ENCODE peak calls at places on chromosomes 6 and 20, in eight cellular contexts. U, B, W, F, Q, P, I and A are unnamed samples. For H3K9me3, the result is how much of the 10 kb centered on the place peaks cover.

GRCh38 chr20:32580970-32581838 is 3.9 kb downstream of the NOL4L start:
- DNase-seq in B (no peak), I (no peak), U (no peak), W (no peak), Q (no peak), F (peak), P (no peak), A (no peak)

GRCh38 chr6:83891586-83891985 is 32.1 kb downstream of the CYB5R4 start:
- DNase-seq in W (no peak), I (no peak), P (no peak), F (no peak), U (no peak), Q (no peak), B (no peak), A (no peak)

GRCh38 chr6:41674231-41675000 is 36.1 kb downstream of the MDFI start:
- DNase-seq in Q (no peak), I (no peak), P (no peak), F (no peak), W (no peak), U (no peak), B (no peak), A (no peak)

GRCh38 chr6:108738684-108739406 is 109.4 kb upstream of the ARMC2 start:
- DNase-seq in I (no peak), F (no peak), W (no peak), U (no peak), P (no peak), B (no peak), Q (no peak), A (no peak)

GRCh38 chr6:73610444-73611275 is 43.1 kb downstream of the SLC17A5 start:
- DNase-seq in B (no peak), Q (peak), F (no peak), W (no peak), P (peak), U (no peak), I (no peak), A (no peak)

GRCh38 chr6:111552241-111552744 is 53.4 kb downstream of the TRAF3IP2 start:
- DNase-seq in W (peak), U (peak), F (no peak), P (peak), B (no peak), I (no peak), Q (no peak), A (no peak)

GRCh38 chr6:100376103-100376502 is 88.6 kb downstream of the SIM1 start:
- DNase-seq in P (no peak), B (no peak), F (no peak), U (no peak), W (no peak), Q (no peak), I (no peak), A (no peak)

GRCh38 chr6:108360919-108361311 is 66.1 kb downstream of the AFG1L start:
- DNase-seq in F (no peak), U (no peak), P (no peak), W (no peak), B (no peak), Q (no peak), I (no peak), A (no peak)

GRCh38 chr6:136628996-136629395 is 78.8 kb upstream of the MAP7 start:
- DNase-seq in P (peak), Q (no peak), B (no peak), U (no peak), W (no peak), I (no peak), F (no peak), A (no peak)

GRCh38 chr6:157020398-157021266 is 243.5 kb downstream of the ARID1B start:
- DNase-seq in U (no peak), P (peak), B (no peak), F (no peak), W (peak), I (no peak), Q (peak), A (no peak)

GRCh38 chr6:168916576-168917207 is 337.0 kb downstream of the THBS2 start:
- DNase-seq in U (peak), B (no peak), P (no peak), I (no peak), F (no peak), W (no peak), Q (no peak), A (no peak)

DNA sequence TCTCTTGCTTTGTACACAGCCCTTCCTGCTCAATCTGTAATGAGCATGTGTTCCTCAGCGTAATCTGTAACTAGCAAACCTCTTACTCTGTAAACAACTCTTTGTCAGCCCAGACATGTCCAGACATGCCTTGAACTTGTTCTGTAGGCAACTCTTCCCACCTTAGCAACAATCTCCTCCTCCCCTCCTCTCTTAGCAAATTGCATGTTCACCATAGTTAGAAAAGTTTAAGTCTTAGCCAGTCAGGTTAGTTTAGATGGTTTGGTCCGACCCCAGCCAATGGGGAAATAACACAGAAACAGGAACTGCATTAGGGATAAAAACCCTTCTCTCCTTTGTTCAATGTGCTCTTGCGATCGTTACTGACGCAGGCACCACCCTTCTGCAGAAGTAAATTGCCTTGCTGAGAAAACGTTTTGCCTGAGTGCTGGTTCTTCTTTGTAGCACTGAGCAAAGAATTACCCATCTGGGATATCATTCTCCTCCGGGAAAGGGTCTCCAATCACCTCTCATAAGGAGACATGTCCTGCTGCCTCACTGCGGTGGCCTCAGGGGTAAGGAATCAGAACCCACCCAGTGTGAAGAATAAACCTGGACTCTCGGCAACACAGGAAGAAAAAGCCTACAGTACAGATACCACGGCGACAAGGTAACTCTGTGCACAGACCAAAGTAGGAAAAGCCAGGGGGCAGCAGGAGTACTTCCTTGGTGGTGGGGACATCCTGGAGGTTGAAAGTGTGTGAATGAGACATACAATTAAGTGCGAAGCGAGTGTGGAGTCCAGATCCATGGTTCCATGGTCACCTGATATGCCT is 26.2 kb downstream of the PLN start:
- DNase-seq in B (no peak), Q (no peak), F (no peak), P (peak), U (no peak), W (no peak), I (no peak), A (no peak)
- H3K9me3 ChIP-seq in B (under half), Q (under half), F (under half), P (under half), U (under half), W (under half), I (under half), A (under half)

GRCh38 chr6:134317471-134318131 is at the start of gene SGK1:
- DNase-seq in F (no peak), I (no peak), P (peak), U (peak), B (no peak), W (peak), Q (no peak), A (no peak)
- TF ChIP-seq POLR2A in F (no peak), I (no peak), P (no peak), U (no peak), B (no peak), W (no peak), Q (no peak), A (no peak)

DNA sequence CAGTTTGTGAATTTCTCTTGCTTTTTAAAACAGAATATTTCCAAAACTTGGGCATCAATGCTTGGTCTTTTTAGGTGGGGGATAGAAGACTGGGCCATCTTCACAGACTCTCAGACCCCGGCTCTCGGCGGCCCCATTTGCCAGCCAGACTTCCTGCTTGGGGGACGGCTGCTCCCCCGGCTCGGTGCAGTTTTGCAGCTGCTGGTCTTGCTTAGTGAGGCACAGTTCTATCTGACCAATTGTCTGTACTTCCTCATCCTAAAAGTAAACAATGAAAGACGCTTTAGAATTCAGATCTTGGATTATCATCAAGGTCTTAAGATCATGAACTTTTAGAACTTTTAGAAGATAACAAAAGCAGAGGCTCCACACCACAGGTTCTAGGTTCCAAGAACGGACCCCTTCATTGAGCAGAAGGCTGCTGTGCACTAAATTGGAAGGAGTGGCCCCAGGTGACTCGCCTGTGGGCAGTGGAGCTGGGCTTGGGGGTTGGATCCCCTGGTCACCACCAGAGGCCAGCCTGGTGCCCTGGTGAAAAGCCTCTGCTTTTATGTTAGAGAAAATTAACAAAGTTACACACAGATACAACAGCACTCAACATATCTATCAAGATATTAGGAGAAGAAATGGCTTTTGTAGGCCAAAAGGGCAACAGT is 26.7 kb downstream of the RNASET2 start:
- DNase-seq in F (no peak), W (no peak), I (peak), U (no peak), Q (no peak), B (no peak), P (no peak), A (peak)
- TF ChIP-seq CTCF in F (no peak), W (no peak), I (no peak), U (no peak), Q (no peak), B (no peak), P (no peak), A (no peak)

GRCh38 chr20:59668926-59669325 is 64.6 kb downstream of the PHACTR3 start:
- DNase-seq in U (no peak), P (no peak), Q (no peak), F (no peak), W (no peak), B (no peak), I (no peak), A (peak)
- H3K9me3 ChIP-seq in U (under half), P (half or more), Q (under half), F (under half), W (under half), B (under half), I (under half), A (under half)

GRCh38 chr6:21933351-21933750 is 339.8 kb downstream of the SOX4 start:
- DNase-seq in F (no peak), Q (no peak), U (no peak), I (no peak), P (no peak), W (no peak), B (no peak), A (no peak)

GRCh38 chr6:21935142-21935541 is 341.6 kb downstream of the SOX4 start:
- DNase-seq in B (no peak), U (no peak), W (no peak), Q (no peak), F (no peak), P (no peak), I (no peak), A (no peak)

GRCh38 chr6:21931641-21932335 is 338.2 kb downstream of the SOX4 start:
- DNase-seq in W (no peak), I (no peak), U (no peak), F (no peak), B (no peak), Q (no peak), P (peak), A (no peak)

GRCh38 chr6:21937466-21937865 is 343.9 kb downstream of the SOX4 start:
- DNase-seq in P (no peak), I (no peak), Q (no peak), W (no peak), F (no peak), B (no peak), U (no peak), A (no peak)

DNA sequence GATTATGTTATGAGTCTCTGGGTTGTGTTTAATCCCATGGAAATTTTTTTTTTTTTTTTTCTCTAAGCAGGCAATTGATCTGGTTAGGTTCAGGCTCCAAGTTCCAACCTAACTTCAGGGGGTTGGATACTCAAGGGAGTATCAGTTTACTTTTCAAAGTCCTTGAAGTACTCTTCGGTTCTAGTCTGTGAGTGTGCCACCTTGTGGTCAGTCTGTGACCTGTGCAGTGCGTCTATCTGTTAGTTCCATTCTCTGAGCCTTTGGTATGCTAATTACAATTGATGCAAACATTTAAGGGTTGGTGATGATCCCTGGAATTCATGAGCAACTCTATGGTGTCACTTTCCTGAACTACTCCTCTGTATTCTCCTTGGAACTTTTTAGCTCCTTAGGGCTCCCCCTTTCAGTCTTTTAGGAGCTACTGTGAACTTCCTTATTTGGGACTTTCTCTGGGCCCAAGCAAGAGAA is 342.0 kb downstream of the SOX4 start:
- DNase-seq in B (no peak), I (no peak), U (no peak), W (no peak), P (peak), F (peak), Q (peak), A (no peak)
- TF ChIP-seq POLR2A in B (no peak), I (no peak), U (no peak), W (no peak), P (no peak), F (no peak), Q (no peak), A (no peak)

GRCh38 chr6:154407440-154407839 is 50.8 kb upstream of the IPCEF1 start:
- DNase-seq in Q (no peak), P (no peak), I (no peak), U (no peak), F (no peak), W (no peak), B (no peak), A (no peak)

GRCh38 chr6:154410215-154410614 is 53.6 kb upstream of the IPCEF1 start:
- DNase-seq in Q (no peak), F (no peak), I (no peak), W (no peak), P (no peak), B (no peak), U (no peak), A (no peak)

GRCh38 chr6:154410619-154411044 is 54.0 kb upstream of the IPCEF1 start:
- DNase-seq in W (peak), I (no peak), U (peak), B (no peak), Q (peak), P (peak), F (no peak), A (no peak)

GRCh38 chr6:154411076-154411475 is 54.5 kb upstream of the IPCEF1 start:
- DNase-seq in F (no peak), P (no peak), U (no peak), I (no peak), W (no peak), B (no peak), Q (no peak), A (no peak)

DNA sequence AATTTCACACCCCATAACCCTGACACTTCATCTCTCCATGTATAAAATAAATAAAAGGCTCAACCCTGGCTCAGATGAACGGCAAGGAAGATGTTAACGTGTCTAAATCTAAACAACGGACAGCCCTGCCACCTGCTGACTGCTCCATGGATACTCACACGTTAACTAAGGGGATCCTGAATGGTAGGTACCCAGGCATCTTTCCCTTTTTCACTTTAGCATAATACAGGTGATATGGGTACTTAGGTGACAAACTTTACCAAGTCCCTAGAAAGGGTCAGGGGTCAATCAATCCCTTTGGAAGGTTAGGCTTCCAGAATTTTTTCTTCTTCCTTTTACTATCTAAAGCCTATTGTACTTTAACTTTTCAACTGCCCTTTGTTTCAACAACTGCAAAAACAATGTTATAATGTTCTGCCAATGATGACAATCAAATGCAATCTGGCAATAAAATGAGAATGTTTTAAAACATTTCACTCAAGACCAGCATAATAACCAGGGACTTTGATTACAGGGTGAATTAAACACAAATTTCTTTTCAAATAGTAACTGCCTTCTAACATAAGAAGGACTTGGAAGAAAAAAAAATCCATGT is 52.4 kb upstream of the IPCEF1 start:
- DNase-seq in I (no peak), B (no peak), Q (no peak), U (no peak), F (no peak), P (peak), W (no peak), A (no peak)
- TF ChIP-seq CTCF in I (no peak), B (no peak), Q (peak), U (no peak), F (no peak), P (peak), W (no peak), A (no peak)

GRCh38 chr6:346389-347030 is 45.0 kb upstream of the IRF4 start:
- DNase-seq in B (peak), F (no peak), Q (no peak), U (no peak), P (peak), I (no peak), W (no peak), A (no peak)

GRCh38 chr6:343960-344815 is 47.4 kb upstream of the IRF4 start:
- DNase-seq in F (no peak), P (no peak), W (no peak), I (no peak), Q (no peak), U (no peak), B (no peak), A (no peak)

GRCh38 chr6:344816-345340 is 46.7 kb upstream of the IRF4 start:
- DNase-seq in I (no peak), F (no peak), W (no peak), Q (no peak), P (peak), U (no peak), B (no peak), A (no peak)

GRCh38 chr6:347232-347631 is 44.3 kb upstream of the IRF4 start:
- DNase-seq in B (peak), Q (no peak), U (no peak), I (no peak), W (no peak), F (no peak), P (no peak), A (no peak)

DNA sequence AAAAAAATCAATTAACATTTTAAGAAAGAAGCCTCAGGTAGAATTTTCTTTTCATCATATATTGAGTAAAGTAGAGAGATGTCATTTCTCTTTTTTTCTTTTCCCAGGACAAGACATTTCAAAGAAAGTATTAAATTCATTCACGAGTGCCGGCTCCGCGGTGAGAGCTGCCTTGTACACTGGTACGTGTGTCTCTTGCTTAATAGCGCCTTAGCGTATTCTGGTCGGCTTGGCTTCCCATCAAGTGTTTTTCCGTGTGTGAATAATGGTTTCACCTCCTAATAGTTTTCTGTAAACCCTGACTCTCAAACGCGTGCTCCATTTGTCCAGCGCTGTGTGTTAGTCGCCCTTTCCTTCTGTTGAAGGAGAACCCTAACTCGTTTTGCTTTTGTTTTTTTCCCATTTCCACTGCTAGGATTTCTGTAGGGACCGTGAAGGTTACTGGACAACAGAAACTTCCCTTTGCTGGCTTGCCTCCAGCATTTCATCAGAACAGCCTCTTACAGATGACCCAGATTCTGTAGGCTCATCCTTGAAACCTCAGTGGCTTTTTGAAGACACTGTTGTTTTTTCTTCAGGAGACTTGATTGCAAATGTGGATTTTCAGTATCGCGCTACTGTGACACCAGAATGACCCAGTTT is 45.7 kb upstream of the IRF4 start:
- DNase-seq in P (peak), W (no peak), F (no peak), B (no peak), Q (no peak), I (no peak), U (no peak), A (no peak)
- H3K9me3 ChIP-seq in P (under half), W (under half), F (under half), B (under half), Q (under half), I (under half), U (under half), A (under half)